ENCODE peak calls at places on chromosomes 16 and 17, in four cellular contexts. K is left lobe of liver; Q is stimulated activated CD4-positive, alpha-beta T cell treated with anti-CD3 and anti-CD28 coated beads, Interleukin-15, amount 100 ng/mL, for 48 hours; R is cardiac muscle cell. T is an unnamed sample.

GRCh38 chr16:71273384-71273783 is 15.8 kb downstream of the CMTR2 start:
- DNase-seq in R (no peak), Q (no peak), K (no peak), T (no peak)

GRCh38 chr17:60248618-60249516 is 99.1 kb downstream of the CA4 start:
- DNase-seq in Q (no peak), R (no peak), K (no peak), T (no peak)

GRCh38 chr16:86245895-86246294 is 264.4 kb upstream of the FOXF1 start:
- DNase-seq in K (no peak), R (no peak), Q (no peak), T (no peak)

GRCh38 chr17:65530985-65531507 is 30.4 kb downstream of the AXIN2 start:
- DNase-seq in K (no peak), Q (no peak), R (peak), T (peak)

GRCh38 chr17:29546834-29547233 is 20.0 kb downstream of the ABHD15 start:
- DNase-seq in K (no peak), R (no peak), Q (no peak), T (peak)

GRCh38 chr17:82966415-82966814 is 113.0 kb upstream of the METRNL start:
- DNase-seq in R (no peak), Q (no peak), K (peak), T (no peak)

GRCh38 chr17:74457146-74457819 is 9.2 kb upstream of the CD300A start:
- DNase-seq in K (peak), Q (no peak), R (peak), T (peak)

GRCh38 chr16:1308036-1308976 is 1.1 kb upstream of the UBE2I start:
- DNase-seq in Q (no peak), K (no peak), R (no peak), T (peak)

GRCh38 chr17:29549169-29549935 is 17.5 kb downstream of the ABHD15 start:
- DNase-seq in Q (no peak), K (peak), R (no peak), T (peak)

GRCh38 chr17:949623-950338 is 29.8 kb downstream of the NXN start:
- DNase-seq in Q (no peak), K (no peak), R (no peak), T (no peak)

GRCh38 chr16:81251871-81252270 is 13.4 kb downstream of the BCO1 start:
- DNase-seq in Q (no peak), K (no peak), R (peak), T (peak)

GRCh38 chr17:74963656-74964055 is 8.9 kb downstream of the HID1 start:
- DNase-seq in Q (no peak), K (no peak), R (no peak), T (no peak)

GRCh38 chr17:20965492-20965891 is 77.3 kb downstream of the USP22 start:
- DNase-seq in Q (no peak), K (no peak), R (no peak), T (no peak)

GRCh38 chr17:535165-535564 is 179.5 kb downstream of the VPS53 start:
- DNase-seq in K (no peak), Q (no peak), R (no peak), T (no peak)

GRCh38 chr17:2853722-2854580 is 57.7 kb downstream of the RAP1GAP2 start:
- DNase-seq in K (no peak), Q (no peak), R (peak), T (no peak)

GRCh38 chr16:88764913-88765349 is 20.1 kb downstream of the PIEZO1 start:
- DNase-seq in Q (no peak), K (no peak), R (peak), T (no peak)

GRCh38 chr17:45653616-45654015 is 130.5 kb upstream of the CRHR1 start:
- DNase-seq in R (no peak), Q (no peak), K (no peak), T (no peak)

GRCh38 chr16:66227766-66228530 is 138.5 kb upstream of the CDH5 start:
- DNase-seq in R (no peak), Q (no peak), K (no peak), T (no peak)

GRCh38 chr16:66511615-66512500 is 38.1 kb downstream of the TK2 start:
- DNase-seq in Q (no peak), K (no peak), R (no peak), T (peak)

GRCh38 chr17:69757794-69758430 is 317.1 kb upstream of the KCNJ16 start:
- DNase-seq in Q (no peak), K (no peak), R (no peak), T (peak)

GRCh38 chr17:6589266-6589946 is 33.1 kb upstream of the PITPNM3 start:
- DNase-seq in Q (no peak), K (no peak), R (no peak), T (peak)

GRCh38 chr17:21041753-21042433 is 918 bp downstream of the USP22 start:
- DNase-seq in Q (peak), R (peak), K (peak), T (peak)

GRCh38 chr17:48577330-48577945 is 712 bp downstream of the HOXB4 start:
- DNase-seq in R (no peak), K (no peak), Q (no peak), T (no peak)

GRCh38 chr17:51643702-51644490 is 383.6 kb downstream of the UTP18 start:
- DNase-seq in Q (no peak), K (no peak), R (no peak), T (no peak)

GRCh38 chr16:84084570-84085270 is 32.0 kb downstream of the MBTPS1 start:
- DNase-seq in K (peak), Q (peak), R (peak), T (peak)

GRCh38 chr17:78674156-78674555 is 97.0 kb upstream of the DNAH17 start:
- DNase-seq in Q (no peak), R (no peak), K (no peak), T (no peak)

T was measured in fibroblast of pulmonary artery.